ENCODE peak calls at places on chromosomes 5 and 9, in five cellular contexts. Z is lower leg skin, H is spleen, R is endothelial cell of umbilical vein, M is right lobe of liver. F is an unnamed sample.

GRCh38 chr9:127307802-127308201 is 43.2 kb downstream of the GARNL3 start:
- DNase-seq in Z (no peak), H (no peak), R (no peak), M (peak; percentile 91), F (no peak)

GRCh38 chr9:22469928-22470544 is 23.4 kb downstream of the DMRTA1 start:
- DNase-seq in Z (no peak), H (no peak), R (peak; percentile 58), M (no peak), F (peak; percentile 22)

GRCh38 chr5:169328401-169328800 is 27.5 kb upstream of the SLIT3 start:
- DNase-seq in Z (no peak), H (no peak), R (no peak), M (no peak), F (no peak)

GRCh38 chr9:89410709-89411111 is 87.2 kb downstream of the SEMA4D start:
- DNase-seq in Z (no peak), H (no peak), R (no peak), M (no peak), F (no peak)

GRCh38 chr5:170571331-170571731 is 67.5 kb downstream of the KCNIP1 start:
- DNase-seq in Z (no peak), H (no peak), R (no peak), M (no peak), F (no peak)

GRCh38 chr9:120221844-120222243 is 358.1 kb downstream of the CDK5RAP2 start:
- DNase-seq in Z (no peak), H (no peak), R (no peak), M (no peak), F (no peak)

GRCh38 chr5:69167488-69167845 is 517 bp downstream of the CCNB1 start:
- DNase-seq in Z (no peak), H (no peak), R (peak; percentile 17), M (no peak), F (peak; percentile 54)

GRCh38 chr5:32711693-32712462 is 757 bp downstream of the NPR3 start:
- DNase-seq in Z (no peak), H (no peak), R (peak; percentile 19), M (no peak), F (peak; percentile 48)

GRCh38 chr5:176846335-176847140 is 36.2 kb downstream of the UNC5A start:
- DNase-seq in Z (no peak), H (no peak), R (no peak), M (no peak), F (peak; percentile 15)

GRCh38 chr9:98009437-98009836 is 26.3 kb downstream of the ANP32B start:
- DNase-seq in Z (no peak), H (no peak), R (no peak), M (no peak), F (peak; percentile 29)
- TF ChIP-seq POLR2A in Z (no peak), H (no peak), R (no peak), M (no peak), F (no peak)

GRCh38 chr5:93583799-93584530 is 943 bp downstream of the NR2F1 start:
- DNase-seq in Z (no peak), H (peak; percentile 88), R (peak; percentile 56), M (no peak), F (peak; percentile 70)

GRCh38 chr5:93584531-93585053 is 1.6 kb downstream of the NR2F1 start:
- DNase-seq in Z (no peak), H (no peak), R (no peak), M (no peak), F (peak; percentile 39)

GRCh38 chr5:93583525-93583798 is 440 bp downstream of the NR2F1 start:
- DNase-seq in Z (no peak), H (no peak), R (no peak), M (no peak), F (peak; percentile 47)

GRCh38 chr5:93585753-93586385 is 2.8 kb downstream of the NR2F1 start:
- DNase-seq in Z (no peak), H (no peak), R (peak; percentile 44), M (no peak), F (peak; percentile 38)

DNA sequence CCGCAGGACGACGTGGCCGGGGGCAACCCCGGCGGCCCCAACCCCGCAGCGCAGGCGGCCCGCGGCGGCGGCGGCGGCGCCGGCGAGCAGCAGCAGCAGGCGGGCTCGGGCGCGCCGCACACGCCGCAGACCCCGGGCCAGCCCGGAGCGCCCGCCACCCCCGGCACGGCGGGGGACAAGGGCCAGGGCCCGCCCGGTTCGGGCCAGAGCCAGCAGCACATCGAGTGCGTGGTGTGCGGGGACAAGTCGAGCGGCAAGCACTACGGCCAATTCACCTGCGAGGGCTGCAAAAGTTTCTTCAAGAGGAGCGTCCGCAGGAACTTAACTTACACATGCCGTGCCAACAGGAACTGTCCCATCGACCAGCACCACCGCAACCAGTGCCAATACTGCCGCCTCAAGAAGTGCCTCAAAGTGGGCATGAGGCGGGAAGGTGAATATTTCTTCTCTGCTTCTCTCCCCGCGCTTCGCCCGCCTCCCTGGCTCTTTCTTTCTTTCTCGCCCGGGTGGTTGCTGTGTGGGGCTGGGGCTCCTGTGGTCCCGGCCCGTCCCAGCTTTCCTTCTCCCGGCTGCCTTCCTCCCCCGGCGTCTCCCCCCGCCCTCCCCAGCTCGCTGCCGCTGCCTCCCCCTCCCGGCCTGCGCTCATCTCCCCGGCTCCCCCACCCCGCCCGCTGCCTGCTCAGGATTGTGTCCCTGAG is 2.2 kb downstream of the NR2F1 start:
- DNase-seq in Z (no peak), H (no peak), R (peak; percentile 67), M (no peak), F (peak; percentile 24)
- TF ChIP-seq POLR2A in Z (no peak), H (no peak), R (no peak), M (no peak), F (no peak)

DNA sequence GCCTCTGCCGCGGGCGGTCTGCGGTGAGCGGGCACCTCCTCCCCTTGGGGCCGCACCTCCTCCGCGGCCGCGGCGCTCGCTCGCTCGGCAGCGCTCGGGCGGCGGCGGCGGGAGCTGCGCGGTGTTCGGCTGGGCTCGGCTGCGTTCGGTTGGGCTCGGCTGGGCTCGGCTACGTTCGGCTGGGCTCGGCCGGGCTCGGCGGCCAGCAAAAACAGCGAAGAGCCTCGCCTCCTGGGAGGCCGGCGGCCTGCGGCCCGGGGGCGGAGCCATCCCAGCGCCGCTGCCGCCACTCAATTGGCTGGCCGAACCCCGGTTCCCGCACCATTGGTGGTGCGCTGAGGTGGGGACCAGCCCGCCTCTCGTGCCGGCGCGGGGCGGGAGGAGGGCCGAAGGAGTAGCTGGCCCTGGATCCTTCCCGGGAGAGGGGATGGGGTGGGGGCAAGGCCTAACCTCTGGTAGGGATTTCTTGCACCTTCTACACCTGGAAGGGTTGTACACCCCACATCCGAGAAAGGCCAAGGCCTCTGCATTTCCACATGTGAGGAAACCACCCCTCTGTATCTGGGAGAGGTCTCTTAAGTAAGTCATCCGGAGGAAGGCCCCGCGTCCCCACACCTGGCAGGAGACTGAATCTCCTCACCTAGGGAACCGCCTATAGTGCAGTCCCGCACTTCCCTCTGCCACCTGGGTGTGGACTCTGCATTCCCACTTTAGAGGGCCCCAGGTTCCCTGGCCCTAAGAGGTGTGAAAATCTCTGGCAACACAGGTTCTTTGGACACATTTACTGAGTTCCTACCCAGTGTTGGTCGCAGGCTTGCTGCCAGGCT is at the start of gene ENHO:
- DNase-seq in Z (peak; percentile 97), H (peak; percentile 96), R (peak; percentile 94), M (peak; percentile 92), F (peak; percentile 96)
- TF ChIP-seq POLR2A in Z (no peak), H (no peak), R (no peak), M (no peak), F (no peak)

GRCh38 chr9:112719696-112720095 is 1.8 kb upstream of the INIP start:
- DNase-seq in Z (no peak), H (no peak), R (no peak), M (no peak), F (no peak)

GRCh38 chr9:112717669-112718331 is at the start of gene INIP:
- DNase-seq in Z (peak; percentile 99), H (peak; percentile 99), R (peak; percentile 98), M (peak; percentile 97), F (peak; percentile 98)

DNA sequence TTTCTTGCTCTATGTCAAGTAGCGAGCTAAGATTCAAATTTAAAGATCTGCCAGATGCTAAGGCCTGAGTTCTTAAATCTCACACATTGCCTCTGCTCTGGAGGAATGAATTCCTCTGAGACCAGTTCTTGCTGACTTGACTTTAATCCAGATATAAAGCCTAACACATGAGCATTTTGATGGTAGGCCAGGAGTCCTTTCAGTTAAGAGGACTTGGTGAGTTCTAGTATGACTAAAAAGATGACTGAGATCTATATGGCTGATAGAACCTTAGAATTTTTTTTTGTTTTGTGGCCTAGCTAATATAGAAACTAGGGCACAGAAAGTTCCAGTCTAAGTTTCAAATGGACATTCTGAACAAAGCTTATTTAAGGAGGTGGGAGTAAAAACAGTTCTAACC is 1.4 kb upstream of the INIP start:
- DNase-seq in Z (no peak), H (no peak), R (no peak), M (no peak), F (peak; percentile 10)
- TF ChIP-seq POLR2A in Z (no peak), H (no peak), R (no peak), M (no peak), F (no peak)

GRCh38 chr5:138344887-138345622 is 7.0 kb downstream of the FAM53C start:
- DNase-seq in Z (no peak), H (no peak), R (no peak), M (no peak), F (no peak)
- TF ChIP-seq POLR2A in Z (no peak), H (no peak), R (no peak), M (no peak), F (no peak)

DNA sequence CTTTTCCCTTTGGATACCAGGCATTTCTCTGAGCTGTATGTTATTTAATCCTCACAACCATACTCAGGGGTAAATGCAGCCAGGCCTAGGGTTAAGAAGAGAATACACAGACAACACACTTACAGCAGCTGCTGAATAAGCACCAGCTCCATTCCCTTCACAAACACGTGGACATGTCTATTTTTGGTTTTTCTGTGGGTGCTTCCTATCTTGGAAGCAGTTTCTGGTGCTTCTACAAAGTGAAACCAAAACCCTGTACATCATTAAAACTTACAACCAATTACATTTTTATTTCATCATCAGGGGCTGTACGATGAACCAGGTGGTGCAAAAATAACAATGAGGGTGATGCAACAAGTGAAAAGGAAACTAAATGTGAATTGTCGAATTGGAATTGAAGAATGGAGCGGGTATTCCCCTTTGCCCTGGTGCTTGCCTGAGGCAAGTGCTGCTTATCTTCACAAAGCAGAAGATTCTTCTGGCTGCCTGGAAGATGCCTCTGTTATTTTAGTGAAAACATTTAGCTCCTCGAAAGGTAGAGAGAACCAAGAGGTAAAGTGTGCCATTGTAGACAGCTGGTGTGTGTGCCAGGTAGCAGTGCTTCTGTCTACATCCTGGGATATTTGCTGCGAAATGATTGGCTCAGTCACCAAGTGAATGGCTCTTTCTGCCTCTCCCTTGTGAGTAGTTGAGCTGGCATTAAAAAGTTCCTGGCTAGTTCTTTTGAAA is 18.6 kb upstream of the IFNB1 start:
- DNase-seq in Z (no peak), H (no peak), R (peak; percentile 40), M (no peak), F (peak; percentile 85)
- TF ChIP-seq POLR2A in Z (no peak), H (no peak), R (no peak), M (no peak), F (peak; percentile 48)